ENCODE peak calls at places on chromosome 3, in four cellular contexts. One of them, this sample, is unnamed.

GRCh38 chr3:148861277-148861869 is 3.7 kb upstream of the CPA3 start:
- DNase-seq in NCI-H2107: peak
- DNase-seq in right cardiac atrium: no peak
- DNase-seq in LoVo: peak
- DNase-seq in this sample: peak

GRCh38 chr3:12990781-12991480 is 82.3 kb downstream of the IQSEC1 start:
- DNase-seq in NCI-H2107: no peak
- DNase-seq in right cardiac atrium: no peak
- DNase-seq in LoVo: no peak
- DNase-seq in this sample: peak

GRCh38 chr3:51340311-51340829 is 44.7 kb upstream of the MANF start:
- DNase-seq in NCI-H2107: no peak
- DNase-seq in right cardiac atrium: peak
- DNase-seq in LoVo: peak
- DNase-seq in this sample: peak

GRCh38 chr3:23440416-23441294 is 237.5 kb downstream of the UBE2E2 start:
- DNase-seq in NCI-H2107: no peak
- DNase-seq in right cardiac atrium: no peak
- DNase-seq in LoVo: no peak
- DNase-seq in this sample: no peak

GRCh38 chr3:20258371-20258770 is 72.4 kb upstream of the SGO1 start:
- DNase-seq in NCI-H2107: no peak
- DNase-seq in right cardiac atrium: no peak
- DNase-seq in LoVo: no peak
- DNase-seq in this sample: no peak

GRCh38 chr3:4633078-4634004 is 140.2 kb downstream of the ITPR1 start:
- DNase-seq in NCI-H2107: no peak
- DNase-seq in right cardiac atrium: no peak
- DNase-seq in LoVo: peak
- DNase-seq in this sample: peak

GRCh38 chr3:30421261-30421660 is 185.1 kb upstream of the TGFBR2 start:
- DNase-seq in NCI-H2107: no peak
- DNase-seq in right cardiac atrium: no peak
- DNase-seq in LoVo: no peak
- DNase-seq in this sample: no peak

GRCh38 chr3:69079269-69080159 is 651 bp downstream of the UBA3 start:
- DNase-seq in NCI-H2107: no peak
- DNase-seq in right cardiac atrium: peak
- DNase-seq in LoVo: no peak
- DNase-seq in this sample: peak

GRCh38 chr3:36394176-36394575 is 13.9 kb downstream of the STAC start:
- DNase-seq in NCI-H2107: no peak
- DNase-seq in right cardiac atrium: no peak
- DNase-seq in LoVo: no peak
- DNase-seq in this sample: no peak

GRCh38 chr3:632571-633170 is 436.1 kb downstream of the CHL1 start:
- DNase-seq in NCI-H2107: peak
- DNase-seq in right cardiac atrium: peak
- DNase-seq in LoVo: peak
- DNase-seq in this sample: peak

GRCh38 chr3:141858312-141858711 is 18.1 kb upstream of the ATP1B3 start:
- DNase-seq in NCI-H2107: no peak
- DNase-seq in right cardiac atrium: no peak
- DNase-seq in LoVo: no peak
- DNase-seq in this sample: no peak

GRCh38 chr3:183534249-183534648 is 21.3 kb downstream of the KLHL6 start:
- DNase-seq in NCI-H2107: no peak
- DNase-seq in right cardiac atrium: no peak
- DNase-seq in LoVo: no peak
- DNase-seq in this sample: peak

GRCh38 chr3:10774129-10774670 is 41.8 kb upstream of the SLC6A11 start:
- DNase-seq in NCI-H2107: no peak
- DNase-seq in right cardiac atrium: no peak
- DNase-seq in LoVo: no peak
- DNase-seq in this sample: no peak

GRCh38 chr3:123781571-123782275 is 102.4 kb downstream of the MYLK start:
- DNase-seq in NCI-H2107: no peak
- DNase-seq in right cardiac atrium: no peak
- DNase-seq in LoVo: no peak
- DNase-seq in this sample: no peak

GRCh38 chr3:153848701-153849100 is 272.5 kb upstream of the ARHGEF26 start:
- DNase-seq in NCI-H2107: no peak
- DNase-seq in right cardiac atrium: no peak
- DNase-seq in LoVo: no peak
- DNase-seq in this sample: peak

GRCh38 chr3:72818092-72818721 is 30.0 kb downstream of the SHQ1 start:
- DNase-seq in NCI-H2107: no peak
- DNase-seq in right cardiac atrium: no peak
- DNase-seq in LoVo: no peak
- DNase-seq in this sample: peak

GRCh38 chr3:43105224-43105596 is 669 bp downstream of the POMGNT2 start:
- DNase-seq in NCI-H2107: no peak
- DNase-seq in right cardiac atrium: peak
- DNase-seq in LoVo: no peak
- DNase-seq in this sample: no peak

GRCh38 chr3:55487376-55488241 is 503 bp upstream of the WNT5A start:
- DNase-seq in NCI-H2107: no peak
- DNase-seq in right cardiac atrium: peak
- DNase-seq in LoVo: no peak
- DNase-seq in this sample: peak

GRCh38 chr3:183731611-183732010 is 34.0 kb downstream of the YEATS2 start:
- DNase-seq in NCI-H2107: no peak
- DNase-seq in right cardiac atrium: no peak
- DNase-seq in LoVo: no peak
- DNase-seq in this sample: peak

GRCh38 chr3:34067442-34068130 is 269.2 kb downstream of the PDCD6IP start:
- DNase-seq in NCI-H2107: no peak
- DNase-seq in right cardiac atrium: no peak
- DNase-seq in LoVo: no peak
- DNase-seq in this sample: no peak

GRCh38 chr3:138914870-138915502 is 32.0 kb downstream of the FOXL2 start:
- DNase-seq in NCI-H2107: no peak
- DNase-seq in right cardiac atrium: no peak
- DNase-seq in LoVo: no peak
- DNase-seq in this sample: peak

GRCh38 chr3:41683666-41684350 is 278.1 kb downstream of the ULK4 start:
- DNase-seq in NCI-H2107: no peak
- DNase-seq in right cardiac atrium: no peak
- DNase-seq in LoVo: peak
- DNase-seq in this sample: peak

GRCh38 chr3:134317106-134317947 is 56.9 kb downstream of the AMOTL2 start:
- DNase-seq in NCI-H2107: no peak
- DNase-seq in right cardiac atrium: no peak
- DNase-seq in LoVo: peak
- DNase-seq in this sample: no peak

GRCh38 chr3:116070102-116070501 is 375.2 kb downstream of the LSAMP start:
- DNase-seq in NCI-H2107: no peak
- DNase-seq in right cardiac atrium: no peak
- DNase-seq in LoVo: no peak
- DNase-seq in this sample: no peak

GRCh38 chr3:141797167-141797773 is 34.1 kb downstream of the GRK7 start:
- DNase-seq in NCI-H2107: no peak
- DNase-seq in right cardiac atrium: peak
- DNase-seq in LoVo: no peak
- DNase-seq in this sample: peak

GRCh38 chr3:29440321-29441019 is 159.6 kb downstream of the RBMS3 start:
- DNase-seq in NCI-H2107: no peak
- DNase-seq in right cardiac atrium: peak
- DNase-seq in LoVo: no peak
- DNase-seq in this sample: peak

GRCh38 chr3:4722103-4722502 is 229.0 kb downstream of the ITPR1 start:
- DNase-seq in NCI-H2107: no peak
- DNase-seq in right cardiac atrium: peak
- DNase-seq in LoVo: peak
- DNase-seq in this sample: peak

GRCh38 chr3:190728574-190729246 is 133.8 kb downstream of the GMNC start:
- DNase-seq in NCI-H2107: no peak
- DNase-seq in right cardiac atrium: no peak
- DNase-seq in LoVo: no peak
- DNase-seq in this sample: no peak

GRCh38 chr3:112653881-112654300 is 12.9 kb upstream of the CCDC80 start:
- DNase-seq in NCI-H2107: no peak
- DNase-seq in right cardiac atrium: peak
- DNase-seq in LoVo: no peak
- DNase-seq in this sample: no peak

This sample was measured in hepatocyte.